ENCODE peak calls at places on chromosomes 7 and 10, in nine cellular contexts. A is Ammon's horn; E is astrocyte of the cerebellum; O is CD4-positive, CD25-positive, alpha-beta regulatory T cell; S is PC-3; Y is GM12891; W is D721Med; D is colonic mucosa; C is dorsolateral prefrontal cortex. Z is an unnamed sample.

GRCh38 chr10:58291538-58292174 is 22.7 kb downstream of the CISD1 start:
- DNase-seq in Y (no peak), W (no peak), C (no peak), S (peak; percentile 78), A (peak; percentile 67), O (peak; percentile 55), D (no peak), E (peak; percentile 53), Z (no peak)

GRCh38 chr7:158827411-158828342 is 1.6 kb downstream of the ESYT2 start:
- DNase-seq in O (peak; percentile 55), E (no peak), S (peak; percentile 36), Y (no peak), D (no peak), C (no peak), A (no peak), W (no peak), Z (no peak)

GRCh38 chr7:92464515-92464914 is 13.2 kb downstream of the ERVW-1 start:
- DNase-seq in D (no peak), W (no peak), O (no peak), S (no peak), Y (no peak), E (no peak), A (no peak), C (no peak), Z (no peak)

GRCh38 chr10:73865459-73866442 is 8.6 kb downstream of the CAMK2G start:
- DNase-seq in D (peak; percentile 59), O (peak; percentile 41), W (no peak), S (no peak), C (no peak), Y (peak; percentile 66), E (no peak), A (no peak), Z (no peak)

GRCh38 chr10:28219241-28219640 is 83.6 kb downstream of the MPP7 start:
- DNase-seq in O (no peak), C (no peak), Y (no peak), E (no peak), S (peak; percentile 29), W (no peak), A (no peak), D (no peak), Z (peak; percentile 42)

GRCh38 chr7:76080211-76080610 is 32.3 kb downstream of the MDH2 start:
- DNase-seq in D (no peak), Y (no peak), O (no peak), A (no peak), E (no peak), C (no peak), W (no peak), S (no peak), Z (no peak)

GRCh38 chr7:55971045-55971444 is 6.7 kb downstream of the NIPSNAP2 start:
- DNase-seq in O (no peak), D (no peak), Y (no peak), S (no peak), A (no peak), W (no peak), C (no peak), E (no peak), Z (no peak)

GRCh38 chr7:149823631-149824199 is 14.5 kb upstream of the ZNF862 start:
- DNase-seq in W (no peak), E (no peak), Y (peak; percentile 17), O (no peak), D (no peak), S (no peak), C (peak; percentile 26), A (no peak), Z (no peak)

GRCh38 chr10:123651421-123652047 is 14.6 kb upstream of the GPR26 start:
- DNase-seq in A (no peak), D (no peak), O (no peak), Y (no peak), C (no peak), S (no peak), W (no peak), E (no peak), Z (no peak)

GRCh38 chr7:45387837-45388236 is 186.3 kb upstream of the ADCY1 start:
- DNase-seq in D (no peak), Y (no peak), W (no peak), C (no peak), A (no peak), E (no peak), O (no peak), S (peak; percentile 9), Z (no peak)

GRCh38 chr10:16545126-16545736 is 23.6 kb upstream of the C1QL3 start:
- DNase-seq in S (peak; percentile 30), C (no peak), A (peak; percentile 47), W (no peak), E (no peak), D (no peak), O (peak; percentile 16), Y (peak; percentile 30), Z (no peak)

GRCh38 chr7:94423865-94424264 is 29.2 kb downstream of the COL1A2 start:
- DNase-seq in E (no peak), Y (no peak), D (no peak), A (no peak), O (no peak), S (peak; percentile 49), C (no peak), W (no peak), Z (peak; percentile 89)

GRCh38 chr7:136877509-136877908 is 9.1 kb downstream of the CHRM2 start:
- DNase-seq in C (no peak), D (no peak), O (no peak), W (no peak), E (no peak), Y (no peak), A (no peak), S (no peak), Z (no peak)

GRCh38 chr7:43528581-43529354 is 54.1 kb upstream of the STK17A start:
- DNase-seq in C (no peak), E (no peak), S (no peak), W (no peak), Y (no peak), O (no peak), D (no peak), A (no peak), Z (no peak)

GRCh38 chr7:74371381-74372059 is 82.2 kb upstream of the GTF2IRD1 start:
- DNase-seq in O (no peak), W (no peak), C (no peak), E (no peak), A (peak; percentile 55), D (peak; percentile 75), S (no peak), Y (peak; percentile 59), Z (no peak)

GRCh38 chr7:132255898-132256297 is 320.4 kb downstream of the PLXNA4 start:
- DNase-seq in S (no peak), A (no peak), D (no peak), W (no peak), C (no peak), Y (no peak), E (no peak), O (no peak), Z (no peak)

GRCh38 chr10:100744136-100744979 is 1.0 kb upstream of the PAX2 start:
- DNase-seq in D (no peak), Y (no peak), E (no peak), O (no peak), A (no peak), C (no peak), W (no peak), S (no peak), Z (no peak)

GRCh38 chr7:155007947-155008346 is 5.0 kb upstream of the PAXIP1 start:
- DNase-seq in E (no peak), Y (no peak), C (no peak), W (no peak), S (no peak), O (peak; percentile 28), D (no peak), A (peak; percentile 41), Z (no peak)

GRCh38 chr10:129525408-129525807 is 58.4 kb downstream of the MGMT start:
- DNase-seq in C (no peak), E (peak; percentile 46), W (no peak), D (no peak), O (no peak), A (no peak), S (no peak), Y (no peak), Z (peak; percentile 34)

GRCh38 chr10:46549171-46550075 is 7.0 kb downstream of the GPRIN2 start:
- DNase-seq in O (no peak), C (peak; percentile 43), W (no peak), Y (peak; percentile 25), D (no peak), S (no peak), E (no peak), A (no peak), Z (no peak)

GRCh38 chr7:63071396-63071795 is 927.3 kb upstream of the ZNF722 start:
- DNase-seq in Y (no peak), O (no peak), D (no peak), C (no peak), A (no peak), S (no peak), E (no peak), W (no peak), Z (no peak)

GRCh38 chr10:109358325-109358724 is 565.0 kb downstream of the XPNPEP1 start:
- DNase-seq in C (no peak), O (no peak), A (no peak), E (no peak), D (no peak), S (no peak), Y (no peak), W (no peak), Z (no peak)

GRCh38 chr7:117274951-117275350 is 47.9 kb downstream of the WNT2 start:
- DNase-seq in D (no peak), C (no peak), A (no peak), Y (no peak), E (no peak), O (no peak), S (no peak), W (no peak), Z (no peak)

GRCh38 chr10:47098238-47098637 is 187.0 kb downstream of the PTPN20 start:
- DNase-seq in A (no peak), Y (no peak), C (no peak), O (no peak), S (no peak), D (no peak), E (no peak), W (no peak), Z (no peak)

GRCh38 chr7:32515890-32516550 is 20.7 kb downstream of the AVL9 start:
- DNase-seq in W (no peak), A (no peak), S (no peak), E (no peak), C (no peak), Y (no peak), O (no peak), D (no peak), Z (no peak)

GRCh38 chr7:17986826-17987225 is 40.8 kb downstream of the PRPS1L1 start:
- DNase-seq in D (no peak), W (no peak), S (peak; percentile 89), O (no peak), C (no peak), A (no peak), E (peak; percentile 20), Y (no peak), Z (peak; percentile 76)

GRCh38 chr7:155735442-155736118 is 76.7 kb downstream of the SHH start:
- DNase-seq in W (no peak), E (no peak), Y (no peak), O (no peak), C (no peak), D (no peak), S (no peak), A (no peak), Z (no peak)

GRCh38 chr7:113945018-113945938 is 26.5 kb upstream of the PPP1R3A start:
- DNase-seq in E (no peak), Y (no peak), O (no peak), A (peak; percentile 62), D (no peak), W (no peak), S (no peak), C (peak; percentile 63), Z (no peak)

GRCh38 chr10:76786673-76787072 is 850.9 kb downstream of the KCNMA1 start:
- DNase-seq in D (no peak), W (no peak), E (no peak), C (no peak), S (peak; percentile 58), O (no peak), A (no peak), Y (no peak), Z (no peak)

GRCh38 chr10:58399410-58399809 is 14.2 kb downstream of the TFAM start:
- DNase-seq in S (peak; percentile 34), E (no peak), C (no peak), O (no peak), D (no peak), A (no peak), W (no peak), Y (no peak), Z (no peak)

GRCh38 chr10:28928484-28928883 is 251.2 kb downstream of the BAMBI start:
- DNase-seq in C (no peak), W (no peak), O (no peak), S (peak; percentile 72), D (no peak), Y (no peak), A (no peak), E (no peak), Z (no peak)